ENCODE peak calls at places on chromosomes 13 and 19, in four cellular contexts. W is HepG2, U is IMR-90, Q is A549. H is an unnamed sample.

GRCh38 chr13:21074601-21075302 is 13.4 kb upstream of the LATS2 start:
- DNase-seq in W (no peak), U (no peak), Q (no peak), H (no peak)

GRCh38 chr19:6564393-6564792 is 26.6 kb downstream of the CD70 start:
- DNase-seq in U (no peak), Q (peak; percentile 33), W (peak; percentile 18), H (no peak)

GRCh38 chr19:14558370-14559066 is 13.3 kb downstream of the NDUFB7 start:
- DNase-seq in U (no peak), Q (no peak), W (no peak), H (no peak)

GRCh38 chr13:113782472-113782871 is 23.4 kb downstream of the TMEM255B start:
- DNase-seq in U (no peak), W (no peak), Q (no peak), H (no peak)

GRCh38 chr19:15285896-15286591 is 46.3 kb downstream of the BRD4 start:
- DNase-seq in Q (no peak), U (no peak), W (no peak), H (peak; percentile 75)

GRCh38 chr13:98563071-98563470 is 13.8 kb downstream of the STK24 start:
- DNase-seq in Q (no peak), W (no peak), U (no peak), H (no peak)

GRCh38 chr13:39575641-39576238 is 27.3 kb downstream of the LHFPL6 start:
- DNase-seq in W (no peak), U (no peak), Q (no peak), H (peak; percentile 15)

GRCh38 chr13:31731923-31732322 is 7.4 kb upstream of the RXFP2 start:
- DNase-seq in Q (no peak), U (no peak), W (no peak), H (no peak)

GRCh38 chr19:40771101-40771539 is 4.2 kb upstream of the MIA start:
- DNase-seq in U (no peak), Q (peak; percentile 80), W (peak; percentile 34), H (no peak)

GRCh38 chr19:39390460-39390758 is 497 bp downstream of the PAF1 start:
- DNase-seq in W (no peak), Q (no peak), U (no peak), H (no peak)
- TF ChIP-seq SMC3 in W (no peak), Q (no peak), U (no peak), H (no peak)

GRCh38 chr19:51108066-51108804 is at the start of gene CTU1:
- DNase-seq in U (peak; percentile 99), Q (peak; percentile 100), W (peak; percentile 98), H (peak; percentile 97)

GRCh38 chr19:51103811-51104470 is 4.3 kb downstream of the CTU1 start:
- DNase-seq in Q (no peak), U (no peak), W (no peak), H (no peak)

GRCh38 chr19:51108805-51109146 is 567 bp upstream of the CTU1 start:
- DNase-seq in Q (no peak), W (no peak), U (no peak), H (no peak)

GRCh38 chr19:51110666-51110971 is 2.4 kb upstream of the CTU1 start:
- DNase-seq in Q (no peak), U (no peak), W (no peak), H (no peak)

DNA sequence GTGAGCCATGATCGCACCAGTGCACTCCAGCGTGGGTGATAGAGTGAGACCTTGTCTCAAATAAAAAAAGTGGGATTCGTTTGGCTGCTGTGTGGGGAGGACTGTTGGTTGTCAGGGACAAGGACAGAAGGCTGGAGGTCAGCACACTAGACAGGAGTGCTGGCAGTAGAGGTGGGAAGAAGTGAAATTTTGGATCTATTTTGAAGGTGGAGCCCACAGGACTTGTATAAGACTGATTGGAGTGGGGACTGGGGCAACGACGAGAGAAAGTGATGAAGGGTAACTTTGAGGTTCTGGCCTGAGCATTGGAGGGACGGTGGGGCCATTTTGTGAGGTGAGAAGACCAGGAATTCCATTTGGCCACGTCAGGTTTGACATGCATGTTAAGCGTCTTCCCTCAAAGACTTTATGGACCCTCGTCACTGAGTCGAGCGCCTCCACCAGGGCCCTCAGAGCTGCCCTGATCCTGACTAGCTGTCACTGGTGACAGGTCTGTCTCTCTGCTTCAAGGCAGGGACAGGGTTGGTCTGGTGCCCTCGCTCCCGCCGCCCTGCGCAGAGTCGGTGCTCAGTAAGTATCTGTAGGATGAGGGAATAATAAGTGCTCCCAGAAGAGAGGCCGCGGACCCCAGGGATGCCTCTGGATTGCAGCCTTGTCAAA is 673 bp downstream of the CTU1 start:
- DNase-seq in Q (no peak), W (peak; percentile 37), U (peak; percentile 20), H (no peak)
- TF ChIP-seq SMC3 in Q (no peak), W (no peak), U (no peak), H (no peak)

GRCh38 chr13:45527699-45528462 is 63.1 kb downstream of the COG3 start:
- DNase-seq in W (peak; percentile 77), U (peak; percentile 74), Q (peak; percentile 71), H (no peak)
- TF ChIP-seq SMC3 in W (no peak), U (no peak), Q (no peak), H (no peak)

GRCh38 chr19:9430444-9430843 is 4.9 kb downstream of the ZNF266 start:
- DNase-seq in U (no peak), W (no peak), Q (no peak), H (no peak)

GRCh38 chr19:9435279-9436268 is at the start of gene ZNF266:
- DNase-seq in Q (peak; percentile 91), U (peak; percentile 90), W (peak; percentile 85), H (peak; percentile 63)

GRCh38 chr19:9436358-9436757 is 985 bp upstream of the ZNF266 start:
- DNase-seq in W (no peak), U (no peak), Q (no peak), H (no peak)

GRCh38 chr19:9427941-9428340 is 7.4 kb downstream of the ZNF266 start:
- DNase-seq in Q (no peak), U (no peak), W (no peak), H (no peak)

DNA sequence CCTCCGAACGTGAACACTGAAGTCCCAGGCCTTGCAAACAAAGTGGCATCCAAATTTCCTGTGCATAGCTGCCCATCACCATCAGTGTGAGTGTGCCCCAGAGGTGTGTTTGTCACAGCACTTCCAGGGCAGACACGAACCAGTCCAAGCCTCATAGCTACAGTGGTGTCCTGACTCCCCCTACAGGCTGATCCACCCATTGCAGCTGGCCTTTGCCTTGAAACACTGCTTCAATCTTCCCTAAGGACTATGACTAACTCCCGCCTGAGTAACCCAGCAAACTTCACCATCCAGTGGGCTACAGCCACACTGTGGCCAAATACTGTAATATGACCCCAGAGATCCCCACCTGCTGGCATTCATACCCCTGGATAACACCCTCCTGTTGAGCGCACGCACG is 3.9 kb downstream of the ZNF266 start:
- DNase-seq in Q (no peak), U (peak; percentile 29), W (no peak), H (no peak)
- TF ChIP-seq SMC3 in Q (no peak), U (peak; percentile 29), W (peak; percentile 50), H (no peak)

DNA sequence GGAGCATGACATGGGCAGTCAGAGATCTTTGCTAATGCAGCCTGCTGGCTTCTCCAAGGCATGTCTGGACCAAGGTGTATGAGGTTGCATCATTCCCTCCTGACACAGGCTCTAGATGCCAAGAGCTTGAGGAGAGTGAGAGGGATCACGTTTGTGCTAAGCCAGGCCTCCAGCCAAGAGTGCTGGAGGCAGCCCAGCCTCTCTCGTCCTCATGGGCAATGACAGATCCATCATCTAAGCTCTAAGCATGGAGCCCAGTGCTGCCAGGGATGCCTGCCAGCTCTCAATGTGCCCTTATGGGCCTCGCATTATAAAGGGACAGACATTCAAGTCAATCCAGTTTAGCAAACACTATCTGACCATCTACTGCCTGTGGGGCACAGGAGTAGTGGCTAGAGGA is 136.3 kb upstream of the VSTM2B start:
- DNase-seq in Q (no peak), U (no peak), W (no peak), H (no peak)
- TF ChIP-seq SMC3 in Q (no peak), U (no peak), W (no peak), H (no peak)

GRCh38 chr13:61246351-61246750 is 169.3 kb downstream of the PCDH20 start:
- DNase-seq in Q (no peak), W (no peak), U (no peak), H (no peak)
- TF ChIP-seq SMC3 in Q (no peak), W (no peak), U (no peak), H (no peak)

GRCh38 chr13:81393110-81393509 is 1052.2 kb upstream of the SPRY2 start:
- DNase-seq in U (no peak), W (no peak), Q (no peak), H (no peak)
- TF ChIP-seq SMC3 in U (no peak), W (no peak), Q (no peak), H (no peak)

GRCh38 chr13:74145249-74145970 is 11.2 kb upstream of the KLF12 start:
- DNase-seq in W (no peak), U (peak; percentile 91), Q (no peak), H (no peak)
- TF ChIP-seq SMC3 in W (no peak), U (peak; percentile 15), Q (no peak), H (no peak)

DNA sequence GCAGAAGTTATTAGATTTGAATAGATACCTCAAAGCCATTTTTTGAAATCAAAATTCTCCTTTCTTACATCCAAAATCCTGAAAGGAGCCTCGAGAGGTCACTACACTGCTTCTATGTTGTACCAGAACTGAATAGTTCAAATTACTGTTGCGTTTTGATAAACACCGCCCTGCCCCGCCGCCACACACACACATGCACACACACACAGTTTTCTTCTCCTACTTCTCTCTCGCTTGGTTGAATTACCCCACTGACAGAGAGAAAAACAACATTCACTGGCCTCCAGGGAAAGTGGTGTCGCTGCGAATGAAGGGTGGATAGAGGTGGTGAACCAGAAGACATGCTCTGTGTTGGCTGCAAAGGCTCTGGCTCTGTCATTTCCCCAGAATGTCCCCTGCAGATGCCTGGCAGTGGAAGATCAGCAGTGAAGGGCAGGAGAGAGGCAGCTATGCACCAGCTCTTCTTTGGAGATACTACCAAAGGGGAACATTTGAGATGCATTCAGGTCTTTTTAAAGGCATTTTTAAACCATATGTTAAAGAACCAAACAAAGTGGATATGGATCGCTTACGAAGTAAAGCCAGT is 183.3 kb upstream of the RFC3 start:
- DNase-seq in U (no peak), W (no peak), Q (no peak), H (no peak)
- TF ChIP-seq SMC3 in U (no peak), W (no peak), Q (no peak), H (no peak)

H was measured in GM12878.